ENCODE peak calls at places on chromosomes 11 and 22, in eight cellular contexts. U, K, X, E, Q, N, V and A are unnamed samples.

GRCh38 chr11:102794382-102794781 is 3.6 kb downstream of the MMP1 start:
- DNase-seq in Q (no peak), X (peak), K (peak), E (no peak), V (no peak), U (peak), N (no peak), A (peak)

GRCh38 chr11:2265396-2265795 is 5.0 kb downstream of the ASCL2 start:
- DNase-seq in K (no peak), X (no peak), N (no peak), U (no peak), Q (peak), V (no peak), E (no peak), A (no peak)

GRCh38 chr22:26781591-26781990 is 124.2 kb downstream of the MIAT start:
- DNase-seq in E (no peak), U (no peak), N (no peak), K (no peak), V (no peak), X (no peak), Q (no peak), A (no peak)

GRCh38 chr11:65716774-65717405 is 3.7 kb downstream of the RNASEH2C start:
- DNase-seq in X (no peak), V (no peak), K (no peak), U (no peak), E (no peak), N (no peak), Q (no peak), A (no peak)

GRCh38 chr11:23620617-23621016 is 760.3 kb upstream of the CCDC179 start:
- DNase-seq in K (peak), Q (no peak), U (no peak), X (no peak), E (no peak), N (no peak), V (no peak), A (no peak)

GRCh38 chr11:113189909-113190667 is 124.3 kb upstream of the TTC12 start:
- DNase-seq in K (peak), V (no peak), X (no peak), N (no peak), Q (no peak), E (peak), U (no peak), A (no peak)

GRCh38 chr11:124174001-124174400 is 9.1 kb upstream of the OR10D3 start:
- DNase-seq in N (no peak), K (peak), U (no peak), X (no peak), Q (no peak), V (no peak), E (no peak), A (no peak)

GRCh38 chr11:118142809-118143208 is 9.8 kb downstream of the SCN4B start:
- DNase-seq in X (peak), U (no peak), K (no peak), E (no peak), V (no peak), N (no peak), Q (no peak), A (no peak)

GRCh38 chr11:45217991-45218390 is 68.2 kb downstream of the SYT13 start:
- DNase-seq in E (no peak), X (no peak), Q (no peak), N (no peak), V (no peak), K (peak), U (no peak), A (no peak)

GRCh38 chr22:40782521-40782920 is 36.6 kb downstream of the SLC25A17 start:
- DNase-seq in E (no peak), N (no peak), U (no peak), X (no peak), V (no peak), K (no peak), Q (no peak), A (no peak)

GRCh38 chr22:30830907-30831306 is 136.2 kb downstream of the OSBP2 start:
- DNase-seq in U (no peak), V (no peak), N (no peak), Q (peak), K (peak), E (no peak), X (no peak), A (peak)

GRCh38 chr11:69890476-69890875 is 71.3 kb upstream of the FGF3 start:
- DNase-seq in K (no peak), E (no peak), U (no peak), V (no peak), N (no peak), X (no peak), Q (no peak), A (no peak)